ENCODE peak calls at places on chromosomes 13 and 19, in four cellular contexts. A is CD8-positive, alpha-beta T cell; G is Peyer's patch; L is body of pancreas. S is an unnamed sample.

GRCh38 chr19:1223018-1223855 is 14.6 kb downstream of the CBARP start:
- DNase-seq in A (peak), G (peak), L (no peak), S (no peak)

GRCh38 chr19:18939922-18940775 is 868 bp downstream of the HOMER3 start:
- DNase-seq in A (no peak), G (peak), L (peak), S (peak)

GRCh38 chr13:72565893-72566292 is 161.5 kb downstream of the MZT1 start:
- DNase-seq in A (no peak), G (no peak), L (no peak), S (no peak)

GRCh38 chr13:71240906-71241305 is 626.1 kb downstream of the DACH1 start:
- DNase-seq in A (no peak), G (no peak), L (no peak), S (no peak)

GRCh38 chr19:33437351-33438015 is 64.0 kb downstream of the CEBPG start:
- DNase-seq in A (no peak), G (no peak), L (no peak), S (peak)

GRCh38 chr13:113404723-113405471 is 41.0 kb upstream of the GRTP1 start:
- DNase-seq in A (no peak), G (peak), L (no peak), S (no peak)

GRCh38 chr13:101218484-101218883 is 197.8 kb downstream of the NALCN start:
- DNase-seq in A (no peak), G (no peak), L (no peak), S (no peak)

GRCh38 chr19:718251-719024 is 9.7 kb downstream of the PALM start:
- DNase-seq in A (no peak), G (no peak), L (no peak), S (no peak)

GRCh38 chr19:4636151-4636717 is 3.1 kb upstream of the TNFAIP8L1 start:
- DNase-seq in A (peak), G (peak), L (peak), S (peak)

GRCh38 chr13:77981191-77981925 is 62.7 kb upstream of the EDNRB start:
- DNase-seq in A (no peak), G (no peak), L (no peak), S (no peak)

GRCh38 chr13:49113526-49114286 is 106.4 kb upstream of the MLNR start:
- DNase-seq in A (no peak), G (no peak), L (no peak), S (no peak)

GRCh38 chr13:19089315-19089714 is 92.3 kb downstream of the TUBA3C start:
- DNase-seq in A (no peak), G (no peak), L (no peak), S (no peak)

GRCh38 chr13:97068146-97068545 is 73.9 kb upstream of the OXGR1 start:
- DNase-seq in A (no peak), G (no peak), L (no peak), S (no peak)

GRCh38 chr13:92436927-92437326 is 789.7 kb upstream of the GPC6 start:
- DNase-seq in A (no peak), G (no peak), L (no peak), S (no peak)

GRCh38 chr19:6006896-6007295 is 29.0 kb upstream of the RANBP3 start:
- DNase-seq in A (no peak), G (no peak), L (no peak), S (no peak)

GRCh38 chr13:50275392-50276063 is 260.3 kb downstream of the KCNRG start:
- DNase-seq in A (no peak), G (no peak), L (no peak), S (no peak)

GRCh38 chr19:32924200-32924599 is 47.6 kb downstream of the CEP89 start:
- DNase-seq in A (no peak), G (no peak), L (no peak), S (no peak)

GRCh38 chr19:49432141-49433073 is 7.2 kb downstream of the GFY start:
- DNase-seq in A (peak), G (no peak), L (no peak), S (no peak)

GRCh38 chr19:1445185-1445931 is 4.6 kb upstream of the APC2 start:
- DNase-seq in A (peak), G (peak), L (peak), S (peak)

GRCh38 chr19:48878219-48879024 is 6.2 kb downstream of the PPP1R15A start:
- DNase-seq in A (no peak), G (no peak), L (no peak), S (no peak)

GRCh38 chr13:107099661-107100060 is 531.7 kb upstream of the ARGLU1 start:
- DNase-seq in A (no peak), G (no peak), L (no peak), S (no peak)

GRCh38 chr13:24351423-24351822 is 42.0 kb downstream of the C1QTNF9 start:
- DNase-seq in A (no peak), G (no peak), L (no peak), S (no peak)

GRCh38 chr19:10690351-10690781 is 10.9 kb upstream of the QTRT1 start:
- DNase-seq in A (no peak), G (no peak), L (no peak), S (no peak)

GRCh38 chr13:24195626-24196025 is 35.1 kb downstream of the SPATA13 start:
- DNase-seq in A (no peak), G (no peak), L (no peak), S (no peak)

GRCh38 chr13:98368019-98368418 is 190.9 kb upstream of the RNF113B start:
- DNase-seq in A (no peak), G (no peak), L (no peak), S (no peak)

GRCh38 chr13:98371624-98372023 is 194.6 kb upstream of the RNF113B start:
- DNase-seq in A (no peak), G (no peak), L (no peak), S (no peak)

GRCh38 chr13:98372886-98373285 is 195.8 kb upstream of the RNF113B start:
- DNase-seq in A (no peak), G (no peak), L (no peak), S (no peak)

GRCh38 chr13:98370261-98370660 is 193.2 kb upstream of the RNF113B start:
- DNase-seq in A (no peak), G (no peak), L (no peak), S (no peak)

DNA sequence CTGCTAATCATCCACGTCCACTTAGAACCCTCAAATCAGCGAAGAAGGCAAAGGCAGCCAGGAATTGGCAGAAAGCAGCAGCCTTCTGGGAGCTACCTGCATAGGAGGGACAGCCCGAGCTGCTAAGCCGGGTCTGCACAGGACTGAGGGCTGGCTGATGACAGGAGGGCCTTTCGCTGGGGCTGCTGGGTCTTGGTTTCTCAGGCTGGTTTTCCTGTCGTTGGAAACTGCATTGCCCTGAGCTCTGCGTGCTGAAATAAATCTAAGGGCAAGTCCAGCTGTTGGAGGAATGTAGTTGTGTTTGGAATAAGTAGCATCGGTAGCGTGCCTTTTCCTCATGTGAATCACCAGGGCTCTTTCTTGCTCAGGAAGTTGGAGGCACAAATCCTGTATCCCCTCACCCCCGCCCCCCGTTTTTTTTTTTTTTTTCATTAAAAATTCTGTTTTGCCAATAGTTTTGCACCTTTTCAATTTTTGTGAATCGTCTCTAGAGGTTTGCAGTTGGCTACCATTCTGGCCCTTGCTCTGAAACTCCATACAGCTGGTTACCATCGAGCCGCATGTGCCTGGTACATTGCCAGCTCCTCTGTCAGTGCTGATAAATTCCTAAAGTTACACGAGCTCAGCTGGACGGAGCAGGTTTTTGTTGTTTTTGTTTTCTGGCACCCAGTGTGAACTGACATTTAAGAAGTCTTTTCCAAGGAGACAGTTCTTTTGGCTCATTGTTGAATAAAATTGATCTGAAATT is 193.9 kb upstream of the RNF113B start:
- DNase-seq in A (no peak), G (no peak), L (peak), S (peak)
- H3K27ac ChIP-seq in A (no peak), G (no peak), L (no peak), S (peak)

GRCh38 chr19:31511098-31511497 is 161.9 kb upstream of the TSHZ3 start:
- DNase-seq in A (no peak), G (no peak), L (no peak), S (no peak)
- H3K27ac ChIP-seq in A (no peak), G (no peak), L (no peak), S (no peak)

GRCh38 chr13:27593267-27593666 is 27.1 kb downstream of the LNX2 start:
- DNase-seq in A (no peak), G (no peak), L (no peak), S (no peak)
- H3K27ac ChIP-seq in A (no peak), G (no peak), L (no peak), S (no peak)

GRCh38 chr13:93965587-93965986 is 513.9 kb downstream of the DCT start:
- DNase-seq in A (no peak), G (no peak), L (no peak), S (no peak)

GRCh38 chr13:93959796-93960533 is 519.5 kb downstream of the DCT start:
- DNase-seq in A (no peak), G (no peak), L (no peak), S (no peak)

GRCh38 chr13:93966267-93966936 is 513.1 kb downstream of the DCT start:
- DNase-seq in A (no peak), G (no peak), L (no peak), S (no peak)

GRCh38 chr13:93967286-93967685 is 512.2 kb downstream of the DCT start:
- DNase-seq in A (no peak), G (no peak), L (no peak), S (no peak)

DNA sequence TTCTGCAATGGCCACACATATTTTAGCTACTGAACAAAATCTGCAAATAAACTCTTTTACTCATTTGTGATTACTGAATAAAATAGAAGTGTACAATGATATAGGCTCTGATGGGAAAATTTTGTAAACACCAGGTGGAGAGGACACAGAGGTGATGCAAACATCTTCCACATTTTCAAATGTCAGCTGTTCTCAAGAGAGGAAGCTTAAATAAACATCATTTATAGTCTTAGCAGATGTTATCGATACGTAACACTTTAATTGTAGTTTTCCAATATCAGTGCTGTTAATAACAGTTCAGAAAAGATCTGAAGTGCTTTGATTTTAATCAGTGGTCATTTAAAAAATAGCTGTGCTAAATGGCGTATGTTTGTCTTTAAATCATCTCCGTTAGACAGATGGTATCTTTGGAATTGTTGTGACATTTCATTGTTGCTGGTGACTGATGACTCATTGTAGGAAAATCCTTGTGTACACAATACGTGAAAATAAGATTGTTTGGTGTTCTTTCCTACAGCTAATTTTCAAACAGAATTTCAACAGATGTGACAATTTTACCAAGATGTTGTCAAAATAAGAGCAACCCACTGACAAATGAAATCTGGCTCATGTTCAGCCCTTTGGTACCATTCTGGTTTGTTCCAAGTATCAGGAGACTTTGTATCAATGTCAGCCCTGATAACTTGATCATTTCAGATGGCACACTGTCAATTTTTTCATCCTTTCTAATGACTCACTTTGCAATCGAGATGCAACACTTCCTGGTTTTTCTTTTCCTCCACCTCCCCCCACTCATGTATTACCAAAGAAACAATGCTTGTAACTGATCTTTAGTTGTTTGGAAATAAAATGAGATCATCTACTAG is 516.0 kb downstream of the DCT start:
- DNase-seq in A (no peak), G (no peak), L (no peak), S (no peak)
- H3K27ac ChIP-seq in A (no peak), G (no peak), L (no peak), S (no peak)

GRCh38 chr13:47999973-48000372 is 1.1 kb downstream of the SUCLA2 start:
- DNase-seq in A (no peak), G (no peak), L (no peak), S (no peak)
- H3K27ac ChIP-seq in A (no peak), G (no peak), L (no peak), S (peak)

DNA sequence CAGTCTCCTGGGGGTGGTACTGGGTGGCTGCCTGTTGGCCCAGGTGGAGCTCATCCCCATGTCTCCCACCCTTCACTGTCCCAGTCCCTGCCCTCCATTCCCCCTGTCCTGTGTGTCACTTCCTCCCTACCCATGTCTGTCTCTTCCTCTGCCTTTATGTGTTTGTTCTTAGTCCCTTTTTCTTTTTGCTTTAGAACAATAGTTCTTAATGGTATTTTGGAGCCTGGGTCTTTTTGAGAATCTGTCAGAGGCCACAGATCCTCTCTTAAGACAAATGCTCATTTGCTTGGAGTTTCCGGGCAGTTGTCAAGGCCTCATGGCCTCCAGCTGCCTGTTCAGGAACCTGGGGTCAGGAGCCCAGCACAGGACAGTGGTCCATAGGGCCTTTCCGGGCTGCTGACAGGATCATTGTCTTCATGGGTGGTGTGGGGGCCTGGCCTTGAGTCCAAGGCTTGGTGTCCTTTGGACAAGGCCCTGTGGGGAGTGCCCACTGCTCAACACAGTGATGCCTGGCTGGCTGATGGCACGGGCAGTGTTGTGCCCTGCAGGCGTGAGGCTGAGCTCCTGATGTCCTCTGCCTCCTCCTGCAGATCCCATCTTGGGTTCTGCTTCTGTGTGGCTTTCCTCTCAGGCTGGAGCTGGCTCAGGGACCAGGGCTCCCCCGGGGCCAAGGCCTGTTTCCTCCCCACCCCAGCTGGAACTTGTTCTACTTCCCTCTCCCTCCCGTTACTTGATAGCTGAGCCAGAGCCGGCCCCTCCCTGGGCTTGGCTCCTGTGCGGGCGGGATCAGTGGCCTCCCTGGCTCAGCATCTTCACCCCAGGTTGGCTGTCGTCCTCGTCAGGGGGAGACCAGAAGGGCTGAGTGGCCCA is 3.5 kb downstream of the EGLN2 start:
- DNase-seq in A (no peak), G (peak), L (peak), S (peak)
- H3K27ac ChIP-seq in A (peak), G (peak), L (peak), S (peak)

DNA sequence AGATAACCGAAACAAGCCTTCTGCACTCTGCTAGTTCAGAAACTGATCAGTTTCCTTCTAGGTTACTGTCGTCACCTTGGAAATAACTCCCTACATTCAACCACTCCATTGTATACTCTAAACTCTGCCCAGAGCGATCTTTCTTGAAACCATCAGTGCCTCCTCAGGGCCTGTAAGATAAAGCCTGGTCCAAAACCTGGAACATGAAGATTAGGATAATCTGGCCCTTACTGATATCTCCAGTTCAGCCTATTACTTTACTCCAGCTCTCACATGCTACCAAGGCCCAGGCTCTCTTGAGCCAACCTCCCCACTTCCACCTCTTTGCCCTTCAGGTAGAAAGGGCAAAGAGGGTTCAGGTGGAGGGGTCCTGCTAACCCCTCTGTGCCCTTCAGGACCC is 125.3 kb upstream of the RXFP2 start:
- DNase-seq in A (no peak), G (no peak), L (no peak), S (no peak)
- H3K27ac ChIP-seq in A (no peak), G (no peak), L (no peak), S (no peak)

GRCh38 chr19:38221919-38222828 is 1.8 kb downstream of the DPF1 start:
- DNase-seq in A (no peak), G (no peak), L (no peak), S (no peak)

GRCh38 chr19:38223617-38224013 is 407 bp downstream of the DPF1 start:
- DNase-seq in A (no peak), G (no peak), L (no peak), S (no peak)

GRCh38 chr19:38221421-38221820 is 2.6 kb downstream of the DPF1 start:
- DNase-seq in A (no peak), G (no peak), L (no peak), S (no peak)

GRCh38 chr19:38223119-38223523 is 901 bp downstream of the DPF1 start:
- DNase-seq in A (no peak), G (no peak), L (no peak), S (no peak)

GRCh38 chr19:38224014-38224862 is at the start of gene DPF1:
- DNase-seq in A (peak), G (no peak), L (no peak), S (peak)
- H3K27ac ChIP-seq in A (no peak), G (no peak), L (no peak), S (no peak)

DNA sequence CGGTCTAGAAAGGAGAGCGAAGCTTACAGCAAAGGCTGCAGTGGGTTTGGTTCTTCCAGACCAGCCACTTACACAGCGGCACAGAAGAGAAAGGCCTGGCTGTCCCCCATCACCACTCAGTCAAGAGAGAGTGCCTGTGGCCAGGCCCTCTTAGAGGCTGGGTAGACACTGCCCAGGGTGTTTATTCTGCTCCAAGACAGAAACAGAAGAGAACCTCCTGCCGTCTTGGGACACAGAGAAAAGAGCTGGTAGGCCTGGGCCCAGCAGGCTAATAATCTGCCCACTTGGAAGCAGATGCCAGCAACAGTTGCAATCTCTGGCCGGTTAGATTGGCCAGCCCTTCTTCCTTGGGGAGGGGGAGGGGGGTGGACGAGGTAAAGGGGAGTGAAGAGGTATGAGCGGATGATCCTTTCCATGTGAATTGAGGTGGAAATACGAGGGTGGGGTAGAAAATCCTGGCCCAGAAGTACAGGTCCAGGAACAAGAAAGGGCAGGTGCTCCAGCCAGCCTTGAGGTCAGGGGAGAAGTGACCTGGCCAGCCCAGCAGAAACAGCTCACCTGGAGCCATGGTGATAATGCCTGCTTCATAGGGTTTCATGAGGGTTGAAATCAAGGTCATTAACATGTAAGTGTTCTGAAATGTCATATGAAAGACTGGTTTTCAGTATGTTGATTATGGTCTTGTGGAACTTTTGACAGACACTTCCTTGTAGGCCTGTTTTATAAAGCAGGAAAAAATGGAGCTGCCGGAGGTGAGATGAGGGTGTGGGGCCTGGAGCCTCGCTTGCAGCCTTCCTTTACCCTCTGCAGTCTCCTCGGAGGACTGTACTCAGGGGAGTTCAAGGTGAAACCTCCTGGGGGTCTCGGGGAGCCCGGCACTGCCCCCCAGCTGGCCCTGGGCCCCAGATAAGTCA is 116.9 kb downstream of the SIPA1L3 start:
- DNase-seq in A (no peak), G (no peak), L (no peak), S (no peak)
- H3K27ac ChIP-seq in A (no peak), G (no peak), L (peak), S (no peak)

GRCh38 chr19:41563847-41564514 is 12.0 kb upstream of the CEACAM21 start:
- DNase-seq in A (peak), G (no peak), L (no peak), S (no peak)
- H3K27ac ChIP-seq in A (peak), G (peak), L (no peak), S (no peak)